ENCODE peak calls at places on chromosomes 1 and 21, in eight cellular contexts. U is sigmoid colon, C is HepG2, B is SK-N-SH, K is stomach, D is GM12878, A is suprapubic skin, S is K562. V is an unnamed sample.
A peak's percentile ranks its signal among the peaks of the same experiment; 100 is the strongest.

GRCh38 chr1:97901017-97901658 is 19.7 kb downstream of the DPYD start:
- DNase-seq in U (no peak), C (no peak), B (no peak), K (no peak), D (no peak), A (no peak), S (no peak), V (no peak)

GRCh38 chr1:214216779-214217178 is 64.2 kb upstream of the SMYD2 start:
- DNase-seq in U (no peak), C (peak; percentile 16), B (no peak), K (peak; percentile 50), D (no peak), A (no peak), S (no peak), V (no peak)

GRCh38 chr21:29105218-29105617 is 25.2 kb upstream of the MAP3K7CL start:
- DNase-seq in U (no peak), C (peak; percentile 8), B (no peak), K (no peak), D (no peak), A (no peak), S (no peak), V (no peak)

GRCh38 chr1:111944121-111944785 is 45.2 kb downstream of the KCND3 start:
- DNase-seq in U (no peak), C (no peak), B (no peak), K (no peak), D (no peak), A (no peak), S (no peak), V (no peak)

GRCh38 chr1:214318956-214319355 is 38.0 kb downstream of the SMYD2 start:
- DNase-seq in U (no peak), C (peak; percentile 90), B (no peak), K (no peak), D (no peak), A (no peak), S (no peak), V (no peak)

GRCh38 chr1:48920741-48921330 is 144.1 kb upstream of the BEND5 start:
- DNase-seq in U (no peak), C (no peak), B (no peak), K (no peak), D (no peak), A (no peak), S (no peak), V (no peak)

GRCh38 chr1:27521336-27522147 is 31.6 kb upstream of the WASF2 start:
- DNase-seq in U (no peak), C (no peak), B (no peak), K (no peak), D (no peak), A (no peak), S (no peak), V (no peak)

GRCh38 chr1:159030311-159030710 is 20.6 kb downstream of the IFI16 start:
- DNase-seq in U (no peak), C (no peak), B (no peak), K (no peak), D (no peak), A (no peak), S (no peak), V (no peak)

GRCh38 chr1:177571076-177571475 is 398.8 kb downstream of the SEC16B start:
- DNase-seq in U (no peak), C (no peak), B (no peak), K (no peak), D (no peak), A (no peak), S (no peak), V (no peak)

GRCh38 chr1:154609398-154610380 is 1.7 kb upstream of the ADAR start:
- DNase-seq in U (no peak), C (no peak), B (no peak), K (no peak), D (no peak), A (no peak), S (peak; percentile 17), V (peak; percentile 27)

DNA sequence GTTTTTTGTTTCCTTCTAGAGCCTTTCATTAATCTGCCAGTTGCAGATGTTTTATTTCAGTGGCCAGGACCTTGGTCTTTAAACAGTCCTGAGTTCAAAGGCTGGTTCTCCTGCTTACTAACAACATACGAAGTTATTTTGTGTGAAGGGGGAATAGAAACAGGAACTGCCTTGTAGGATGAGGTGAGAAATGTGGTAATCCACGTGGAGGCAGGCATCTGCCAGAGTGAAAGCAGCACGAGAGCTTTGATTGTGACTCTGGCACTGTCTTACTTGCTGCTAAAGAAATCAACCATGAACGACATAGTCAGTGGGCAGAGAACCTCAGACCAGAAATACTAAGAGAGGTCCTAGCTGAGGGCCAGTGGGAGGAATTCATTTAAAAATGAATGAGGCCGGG is 30.4 kb downstream of the TMEM63A start:
- DNase-seq in U (no peak), C (peak; percentile 25), B (no peak), K (no peak), D (peak; percentile 76), A (no peak), S (no peak), V (no peak)
- TF ChIP-seq EP300 in U (no peak), C (no peak), B (no peak), K (no peak), D (peak; percentile 58), A (no peak), S (no peak), V (no peak)

GRCh38 chr1:99811075-99811474 is 39.1 kb upstream of the AGL start:
- DNase-seq in U (no peak), C (no peak), B (no peak), K (no peak), D (no peak), A (no peak), S (no peak), V (no peak)

GRCh38 chr1:99811747-99812146 is 38.4 kb upstream of the AGL start:
- DNase-seq in U (no peak), C (no peak), B (no peak), K (no peak), D (no peak), A (no peak), S (no peak), V (no peak)

GRCh38 chr1:99814373-99814900 is 35.7 kb upstream of the AGL start:
- DNase-seq in U (no peak), C (peak; percentile 36), B (no peak), K (no peak), D (no peak), A (no peak), S (no peak), V (no peak)

GRCh38 chr1:99806882-99807281 is 40.4 kb upstream of the FRRS1 start:
- DNase-seq in U (no peak), C (no peak), B (no peak), K (no peak), D (no peak), A (no peak), S (no peak), V (no peak)

DNA sequence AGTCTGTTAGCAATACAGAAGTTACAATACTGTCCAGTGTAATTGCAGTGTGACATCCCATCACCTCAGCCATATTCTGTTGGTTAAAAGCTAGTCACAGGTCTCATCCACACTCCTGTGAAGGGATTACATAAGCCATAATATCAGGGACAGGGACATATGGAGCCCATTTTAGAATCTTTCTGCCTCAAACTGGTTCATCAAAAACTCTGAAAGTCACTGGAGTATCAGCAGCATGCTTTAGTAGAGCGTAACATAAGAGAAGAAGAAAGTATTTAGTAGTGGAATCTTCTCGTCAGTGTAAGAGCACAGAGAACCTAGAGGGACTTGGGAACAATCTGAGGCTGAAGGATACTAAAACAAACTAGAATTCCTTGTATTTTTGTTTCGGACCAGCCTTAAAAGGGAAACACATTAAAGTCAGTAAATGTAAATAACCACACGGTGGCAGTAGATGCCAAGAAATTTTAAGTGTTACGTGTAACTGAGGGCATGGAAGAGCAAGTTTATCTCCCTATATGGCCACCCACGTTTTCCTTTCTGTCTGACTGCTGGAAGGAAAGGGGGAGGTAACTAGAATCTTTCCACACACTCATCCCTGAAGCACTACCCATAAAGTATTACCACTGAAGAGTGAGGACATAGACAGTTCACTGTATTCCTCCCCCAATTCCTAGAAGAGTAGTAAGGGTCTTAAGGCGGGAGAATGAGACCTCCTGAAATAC is 41.6 kb upstream of the AGL start:
- DNase-seq in U (peak; percentile 69), C (peak; percentile 81), B (peak; percentile 74), K (no peak), D (peak; percentile 79), A (no peak), S (peak; percentile 86), V (peak; percentile 11)
- TF ChIP-seq POLR2AphosphoS5 in U (peak; percentile 83), C (no peak), B (no peak), K (peak; percentile 65), D (no peak), A (no peak), S (no peak), V (peak; percentile 19)

GRCh38 chr1:94542088-94542671 is 621 bp upstream of the F3 start:
- DNase-seq in U (peak; percentile 88), C (no peak), B (peak; percentile 62), K (peak; percentile 34), D (no peak), A (peak; percentile 75), S (no peak), V (peak; percentile 55)

GRCh38 chr1:94543003-94543402 is 1.4 kb upstream of the F3 start:
- DNase-seq in U (no peak), C (no peak), B (no peak), K (no peak), D (no peak), A (no peak), S (no peak), V (no peak)

GRCh38 chr1:94539496-94539895 is 2.1 kb downstream of the F3 start:
- DNase-seq in U (no peak), C (no peak), B (no peak), K (no peak), D (no peak), A (no peak), S (no peak), V (no peak)

GRCh38 chr1:94540440-94541174 is 952 bp downstream of the F3 start:
- DNase-seq in U (no peak), C (no peak), B (no peak), K (no peak), D (no peak), A (no peak), S (no peak), V (no peak)

GRCh38 chr1:94541175-94542087 is at the start of gene F3:
- DNase-seq in U (peak; percentile 96), C (peak; percentile 72), B (peak; percentile 92), K (peak; percentile 93), D (no peak), A (peak; percentile 93), S (peak; percentile 81), V (peak; percentile 95)
- TF ChIP-seq CTCF in U (no peak), C (peak; percentile 37), B (no peak), K (no peak), D (no peak), A (no peak), S (no peak), V (no peak)

GRCh38 chr1:203278087-203278884 is 27.0 kb upstream of the BTG2 start:
- DNase-seq in U (peak; percentile 99), C (no peak), B (peak; percentile 79), K (peak; percentile 81), D (no peak), A (peak; percentile 94), S (no peak), V (peak; percentile 83)

GRCh38 chr1:203281033-203281432 is 24.3 kb upstream of the BTG2 start:
- DNase-seq in U (peak; percentile 65), C (no peak), B (no peak), K (no peak), D (no peak), A (no peak), S (no peak), V (no peak)

GRCh38 chr1:203281851-203282661 is 23.3 kb upstream of the BTG2 start:
- DNase-seq in U (peak; percentile 60), C (peak; percentile 29), B (no peak), K (no peak), D (no peak), A (no peak), S (no peak), V (no peak)

GRCh38 chr1:203278885-203279406 is 26.4 kb upstream of the BTG2 start:
- DNase-seq in U (no peak), C (no peak), B (no peak), K (no peak), D (no peak), A (no peak), S (no peak), V (no peak)

GRCh38 chr1:203280061-203280460 is 25.3 kb upstream of the BTG2 start:
- DNase-seq in U (no peak), C (no peak), B (no peak), K (no peak), D (no peak), A (no peak), S (no peak), V (no peak)
- TF ChIP-seq EP300 in U (no peak), C (no peak), B (no peak), K (no peak), D (no peak), A (no peak), S (no peak), V (no peak)

V was measured in transverse colon.